ENCODE peak calls at places on chromosome 9, in five cellular contexts. One of them, this sample, is unnamed. For H3K4me1, the result is how much of the 10 kb centered on the place peaks cover.

GRCh38 chr9:88783613-88784230 is 207.5 kb upstream of the S1PR3 start:
- DNase-seq in transverse colon: no peak
- DNase-seq in OCI-LY7: no peak
- DNase-seq in ovary: no peak
- DNase-seq in SJSA1: no peak
- DNase-seq in this sample: no peak

GRCh38 chr9:87338075-87338989 is 159.3 kb upstream of the DAPK1 start:
- DNase-seq in SJSA1: no peak
- DNase-seq in ovary: no peak
- DNase-seq in transverse colon: no peak
- DNase-seq in OCI-LY7: no peak
- DNase-seq in this sample: no peak

GRCh38 chr9:126791406-126792230 is 13.2 kb upstream of the ZBTB43 start:
- DNase-seq in transverse colon: no peak
- DNase-seq in SJSA1: no peak
- DNase-seq in OCI-LY7: no peak
- DNase-seq in ovary: no peak
- DNase-seq in this sample: peak

GRCh38 chr9:29150606-29151005 is 1577.3 kb upstream of the C9orf72 start:
- DNase-seq in SJSA1: no peak
- DNase-seq in transverse colon: no peak
- DNase-seq in ovary: no peak
- DNase-seq in OCI-LY7: no peak
- DNase-seq in this sample: no peak

GRCh38 chr9:14482856-14483255 is 168.9 kb upstream of the NFIB start:
- DNase-seq in SJSA1: no peak
- DNase-seq in ovary: no peak
- DNase-seq in transverse colon: no peak
- DNase-seq in OCI-LY7: no peak
- DNase-seq in this sample: no peak

GRCh38 chr9:18980124-18980660 is 52.8 kb downstream of the SAXO1 start:
- DNase-seq in ovary: no peak
- DNase-seq in SJSA1: no peak
- DNase-seq in OCI-LY7: no peak
- DNase-seq in transverse colon: no peak
- DNase-seq in this sample: no peak

GRCh38 chr9:123863164-123863855 is 66.6 kb downstream of the DENND1A start:
- DNase-seq in transverse colon: no peak
- DNase-seq in SJSA1: no peak
- DNase-seq in OCI-LY7: no peak
- DNase-seq in ovary: no peak
- DNase-seq in this sample: no peak

GRCh38 chr9:120608421-120608820 is 28.5 kb upstream of the CDK5RAP2 start:
- DNase-seq in ovary: no peak
- DNase-seq in transverse colon: no peak
- DNase-seq in OCI-LY7: no peak
- DNase-seq in SJSA1: no peak
- DNase-seq in this sample: no peak

GRCh38 chr9:7452378-7452777 is 347.2 kb downstream of the DMAC1 start:
- DNase-seq in SJSA1: no peak
- DNase-seq in transverse colon: no peak
- DNase-seq in OCI-LY7: no peak
- DNase-seq in ovary: no peak
- DNase-seq in this sample: no peak

GRCh38 chr9:121194730-121195129 is 6.9 kb downstream of the RAB14 start:
- DNase-seq in ovary: no peak
- DNase-seq in OCI-LY7: no peak
- DNase-seq in SJSA1: no peak
- DNase-seq in transverse colon: no peak
- DNase-seq in this sample: no peak

GRCh38 chr9:128628471-128629048 is 28.1 kb downstream of the DYNC2I2 start:
- DNase-seq in OCI-LY7: no peak
- DNase-seq in transverse colon: peak
- DNase-seq in SJSA1: peak
- DNase-seq in ovary: no peak
- DNase-seq in this sample: peak

GRCh38 chr9:128627127-128627715 is 29.4 kb downstream of the DYNC2I2 start:
- DNase-seq in SJSA1: no peak
- DNase-seq in OCI-LY7: no peak
- DNase-seq in ovary: no peak
- DNase-seq in transverse colon: no peak
- DNase-seq in this sample: no peak

GRCh38 chr9:128626181-128626580 is 30.5 kb downstream of the DYNC2I2 start:
- DNase-seq in transverse colon: no peak
- DNase-seq in SJSA1: no peak
- DNase-seq in ovary: no peak
- DNase-seq in OCI-LY7: no peak
- DNase-seq in this sample: no peak

GRCh38 chr9:128629136-128629535 is 27.5 kb downstream of the DYNC2I2 start:
- DNase-seq in SJSA1: no peak
- DNase-seq in transverse colon: no peak
- DNase-seq in OCI-LY7: no peak
- DNase-seq in ovary: no peak
- DNase-seq in this sample: no peak

GRCh38 chr9:128627906-128628305 is 28.7 kb downstream of the DYNC2I2 start:
- DNase-seq in SJSA1: no peak
- DNase-seq in OCI-LY7: no peak
- DNase-seq in ovary: no peak
- DNase-seq in transverse colon: no peak
- DNase-seq in this sample: no peak
- H3K4me1 ChIP-seq in SJSA1: under half
- H3K4me1 ChIP-seq in OCI-LY7: under half
- H3K4me1 ChIP-seq in ovary: under half
- H3K4me1 ChIP-seq in transverse colon: under half
- H3K4me1 ChIP-seq in this sample: under half

DNA sequence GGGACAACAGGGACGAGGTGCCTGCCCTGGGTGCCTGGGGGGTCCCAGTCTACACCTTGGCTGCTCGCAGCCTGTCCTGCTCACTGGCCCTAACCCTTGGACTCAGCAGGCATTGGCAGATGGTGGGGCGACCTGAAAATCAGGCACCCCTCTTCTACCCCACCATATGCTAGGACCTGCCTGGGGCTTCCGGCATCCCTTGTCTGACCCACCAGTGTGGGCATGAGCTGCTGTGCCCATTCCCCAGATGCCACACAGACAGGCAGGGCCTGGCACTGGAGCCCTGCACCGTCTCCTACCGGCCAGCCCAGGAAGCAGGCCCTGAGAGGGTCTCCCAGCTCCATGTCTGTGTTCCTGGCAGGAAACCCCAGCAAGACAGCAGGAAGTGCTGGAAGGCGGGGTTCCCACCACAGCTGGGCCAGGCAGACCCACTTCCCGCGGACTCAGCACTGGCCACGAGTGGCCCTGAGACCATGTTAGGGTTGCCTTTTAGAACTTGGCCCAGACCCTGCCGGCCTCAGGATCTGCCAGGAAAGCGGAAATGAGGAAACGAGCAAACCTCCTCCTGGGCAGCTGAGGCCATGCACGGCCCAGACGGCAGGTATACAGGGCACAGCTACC is 3.1 kb downstream of the NINJ1 start:
- DNase-seq in ovary: peak
- DNase-seq in OCI-LY7: no peak
- DNase-seq in transverse colon: peak
- DNase-seq in SJSA1: no peak
- DNase-seq in this sample: no peak
- H3K4me1 ChIP-seq in ovary: under half
- H3K4me1 ChIP-seq in OCI-LY7: under half
- H3K4me1 ChIP-seq in transverse colon: half or more
- H3K4me1 ChIP-seq in SJSA1: half or more
- H3K4me1 ChIP-seq in this sample: under half

DNA sequence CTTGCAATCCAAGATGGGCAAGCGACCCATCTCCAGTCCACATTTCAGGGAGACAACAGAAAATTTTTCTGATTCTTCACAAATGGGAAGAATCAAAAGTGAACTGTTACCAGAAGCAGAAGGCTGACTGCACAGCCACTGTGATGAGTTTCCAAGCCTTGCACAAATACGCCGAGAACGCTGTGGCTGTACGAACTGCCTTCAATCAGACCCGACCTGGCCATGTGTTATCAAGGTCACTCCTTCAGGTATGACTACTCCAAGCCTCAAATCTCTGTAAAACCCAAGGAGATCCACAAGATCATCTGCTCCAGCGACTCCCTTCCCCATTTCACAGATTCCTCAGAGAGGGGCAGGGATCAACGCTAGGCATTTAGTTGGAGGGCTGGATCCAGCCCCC is 26.9 kb downstream of the RAPGEF1 start:
- DNase-seq in OCI-LY7: no peak
- DNase-seq in transverse colon: no peak
- DNase-seq in ovary: no peak
- DNase-seq in SJSA1: no peak
- DNase-seq in this sample: no peak
- H3K4me1 ChIP-seq in OCI-LY7: under half
- H3K4me1 ChIP-seq in transverse colon: under half
- H3K4me1 ChIP-seq in ovary: under half
- H3K4me1 ChIP-seq in SJSA1: under half
- H3K4me1 ChIP-seq in this sample: under half

DNA sequence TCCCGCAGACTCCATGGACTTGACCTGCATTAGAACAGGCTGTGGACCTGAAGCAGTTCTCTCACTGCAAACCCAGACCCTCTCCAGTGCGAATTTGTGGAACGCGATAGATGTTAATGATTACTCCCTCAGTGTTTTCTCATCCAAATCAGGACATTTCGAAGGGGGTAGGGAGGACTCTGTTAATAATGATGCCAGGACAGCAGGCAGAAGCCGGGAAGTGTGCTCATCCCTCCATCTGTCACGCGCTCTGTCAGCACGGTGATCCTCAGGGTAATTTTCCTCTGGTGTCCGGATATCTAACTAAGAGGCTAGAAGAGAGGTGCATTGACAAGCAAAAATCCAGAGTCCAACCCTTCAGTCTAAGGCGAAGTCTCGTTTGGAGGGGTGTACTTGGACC is 18.8 kb downstream of the RAPGEF1 start:
- DNase-seq in SJSA1: no peak
- DNase-seq in OCI-LY7: no peak
- DNase-seq in transverse colon: no peak
- DNase-seq in ovary: no peak
- DNase-seq in this sample: no peak
- H3K4me1 ChIP-seq in SJSA1: under half
- H3K4me1 ChIP-seq in OCI-LY7: half or more
- H3K4me1 ChIP-seq in transverse colon: under half
- H3K4me1 ChIP-seq in ovary: under half
- H3K4me1 ChIP-seq in this sample: under half

GRCh38 chr9:137228515-137228967 is 1.2 kb downstream of the RNF224 start:
- DNase-seq in ovary: no peak
- DNase-seq in OCI-LY7: no peak
- DNase-seq in SJSA1: no peak
- DNase-seq in transverse colon: no peak
- DNase-seq in this sample: no peak

GRCh38 chr9:137229903-137230719 is 590 bp upstream of the SLC34A3 start:
- DNase-seq in OCI-LY7: no peak
- DNase-seq in ovary: no peak
- DNase-seq in transverse colon: no peak
- DNase-seq in SJSA1: no peak
- DNase-seq in this sample: peak

GRCh38 chr9:137230720-137231207 is at the start of gene SLC34A3:
- DNase-seq in ovary: no peak
- DNase-seq in transverse colon: no peak
- DNase-seq in SJSA1: no peak
- DNase-seq in OCI-LY7: no peak
- DNase-seq in this sample: peak

GRCh38 chr9:137227853-137228514 is 682 bp downstream of the RNF224 start:
- DNase-seq in ovary: no peak
- DNase-seq in OCI-LY7: no peak
- DNase-seq in SJSA1: no peak
- DNase-seq in transverse colon: no peak
- DNase-seq in this sample: no peak

GRCh38 chr9:137228968-137229896 is 1.5 kb upstream of the SLC34A3 start:
- DNase-seq in OCI-LY7: no peak
- DNase-seq in SJSA1: no peak
- DNase-seq in ovary: no peak
- DNase-seq in transverse colon: no peak
- DNase-seq in this sample: no peak
- H3K4me1 ChIP-seq in OCI-LY7: under half
- H3K4me1 ChIP-seq in SJSA1: under half
- H3K4me1 ChIP-seq in ovary: under half
- H3K4me1 ChIP-seq in transverse colon: under half
- H3K4me1 ChIP-seq in this sample: under half

GRCh38 chr9:125633116-125633743 is 73.8 kb downstream of the MAPKAP1 start:
- DNase-seq in transverse colon: no peak
- DNase-seq in ovary: no peak
- DNase-seq in OCI-LY7: no peak
- DNase-seq in SJSA1: no peak
- DNase-seq in this sample: peak

GRCh38 chr9:125632321-125633115 is 74.5 kb downstream of the MAPKAP1 start:
- DNase-seq in OCI-LY7: peak
- DNase-seq in SJSA1: no peak
- DNase-seq in ovary: no peak
- DNase-seq in transverse colon: no peak
- DNase-seq in this sample: peak

GRCh38 chr9:125635888-125636287 is 71.1 kb downstream of the MAPKAP1 start:
- DNase-seq in transverse colon: no peak
- DNase-seq in OCI-LY7: no peak
- DNase-seq in ovary: no peak
- DNase-seq in SJSA1: no peak
- DNase-seq in this sample: no peak

GRCh38 chr9:125631391-125632085 is 75.5 kb downstream of the MAPKAP1 start:
- DNase-seq in ovary: no peak
- DNase-seq in OCI-LY7: peak
- DNase-seq in SJSA1: no peak
- DNase-seq in transverse colon: peak
- DNase-seq in this sample: peak

DNA sequence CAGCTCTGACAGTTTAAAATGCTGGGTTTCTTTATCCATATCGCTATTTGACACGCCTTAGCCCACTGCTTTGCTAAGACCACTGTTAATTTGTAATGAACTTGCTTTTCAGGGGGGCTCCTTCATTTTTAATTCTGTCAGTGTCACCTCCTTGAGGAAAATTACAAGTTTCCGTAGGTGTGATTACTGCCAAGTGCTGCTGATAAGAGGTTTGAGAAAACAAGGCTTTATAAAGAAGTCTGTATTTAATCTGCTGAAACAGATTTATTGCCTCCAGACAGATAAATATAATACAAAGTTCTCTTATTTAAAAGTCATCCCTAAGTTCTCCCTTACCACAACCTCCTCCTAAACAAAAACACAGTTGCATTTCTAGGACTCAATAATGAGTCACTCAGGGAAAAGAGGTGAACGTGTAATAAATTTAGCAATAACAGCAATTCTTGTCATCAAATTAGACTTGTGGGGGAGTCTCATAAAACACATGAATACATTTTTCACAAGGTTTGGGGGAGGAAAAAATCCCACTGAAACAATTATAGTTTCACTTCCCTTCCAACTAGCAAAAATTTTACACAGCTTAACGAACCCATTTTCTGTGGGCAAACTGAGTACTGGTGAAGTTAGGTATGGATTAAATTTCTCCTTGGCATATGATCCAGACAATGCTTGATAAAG is 72.8 kb downstream of the MAPKAP1 start:
- DNase-seq in OCI-LY7: peak
- DNase-seq in transverse colon: no peak
- DNase-seq in SJSA1: no peak
- DNase-seq in ovary: no peak
- DNase-seq in this sample: no peak
- H3K4me1 ChIP-seq in OCI-LY7: half or more
- H3K4me1 ChIP-seq in transverse colon: under half
- H3K4me1 ChIP-seq in SJSA1: under half
- H3K4me1 ChIP-seq in ovary: under half
- H3K4me1 ChIP-seq in this sample: under half

This sample was measured in small intestine.